ENCODE peak calls at places on chromosomes 2 and 18, in seven cellular contexts. M is colonic mucosa; G is aorta; N is CD8-positive, alpha-beta T cell; C is mesendoderm; P is ovary; X is IMR-90. A is an unnamed sample. For H3K4me1, the result is how much of the 10 kb centered on the place peaks cover.

GRCh38 chr2:120890566-120891360 is 155.1 kb downstream of the GLI2 start:
- DNase-seq in M (no peak), G (peak), N (no peak), C (no peak), P (no peak), X (no peak), A (no peak)

GRCh38 chr18:78779996-78780718 is 199.5 kb upstream of the SALL3 start:
- DNase-seq in M (no peak), G (peak), N (no peak), C (no peak), P (no peak), X (no peak), A (no peak)

GRCh38 chr2:67840460-67841068 is 222.2 kb downstream of the C1D start:
- DNase-seq in M (peak), G (peak), N (no peak), C (peak), P (peak), X (peak), A (no peak)

GRCh38 chr2:22795467-22795866 is 589.5 kb upstream of the KLHL29 start:
- DNase-seq in M (no peak), G (no peak), N (no peak), C (peak), P (no peak), X (no peak), A (no peak)

GRCh38 chr18:10928971-10929373 is 220.4 kb downstream of the PIEZO2 start:
- DNase-seq in M (no peak), G (no peak), N (no peak), C (no peak), P (no peak), X (peak), A (no peak)

GRCh38 chr18:61842146-61842545 is 50.7 kb downstream of the RNF152 start:
- DNase-seq in M (no peak), G (no peak), N (no peak), C (no peak), P (no peak), X (no peak), A (no peak)

GRCh38 chr2:48529189-48529588 is 765 bp upstream of the STON1 start:
- DNase-seq in M (no peak), G (no peak), N (no peak), C (peak), P (peak), X (no peak), A (no peak)

GRCh38 chr2:137925599-137925998 is 38.7 kb upstream of the HNMT start:
- DNase-seq in M (no peak), G (no peak), N (no peak), C (no peak), P (no peak), X (peak), A (no peak)

GRCh38 chr2:854460-854859 is 96.2 kb upstream of the SNTG2 start:
- DNase-seq in M (peak), G (no peak), N (no peak), C (peak), P (no peak), X (no peak), A (peak)

GRCh38 chr2:147033046-147033445 is 811.8 kb upstream of the ACVR2A start:
- DNase-seq in M (no peak), G (no peak), N (no peak), C (no peak), P (no peak), X (no peak), A (no peak)

GRCh38 chr2:54672587-54673456 is 50.6 kb upstream of the EML6 start:
- DNase-seq in M (no peak), G (no peak), N (no peak), C (no peak), P (no peak), X (no peak), A (no peak)

GRCh38 chr2:226002438-226002837 is 602.9 kb downstream of the NYAP2 start:
- DNase-seq in M (no peak), G (no peak), N (no peak), C (peak), P (no peak), X (peak), A (no peak)

GRCh38 chr18:8006979-8007378 is 439.9 kb downstream of the PTPRM start:
- DNase-seq in M (no peak), G (no peak), N (no peak), C (peak), P (no peak), X (no peak), A (no peak)

GRCh38 chr2:71129114-71129890 is 727 bp downstream of the MCEE start:
- DNase-seq in M (no peak), G (no peak), N (no peak), C (peak), P (no peak), X (peak), A (no peak)

GRCh38 chr18:13376841-13377351 is 158.3 kb downstream of the LDLRAD4 start:
- DNase-seq in M (no peak), G (no peak), N (peak), C (no peak), P (no peak), X (no peak), A (peak)

GRCh38 chr2:199463000-199463692 is 5.4 kb upstream of the SATB2 start:
- DNase-seq in M (peak), G (peak), N (no peak), C (peak), P (no peak), X (peak), A (no peak)

GRCh38 chr2:232365621-232366321 is 12.8 kb upstream of the ALPP start:
- DNase-seq in M (no peak), G (peak), N (no peak), C (peak), P (no peak), X (peak), A (no peak)

GRCh38 chr18:55229682-55230081 is 270.4 kb upstream of the CCDC68 start:
- DNase-seq in M (no peak), G (no peak), N (no peak), C (no peak), P (no peak), X (no peak), A (no peak)

GRCh38 chr2:171807130-171807529 is 86.9 kb downstream of the SLC25A12 start:
- DNase-seq in M (no peak), G (no peak), N (no peak), C (no peak), P (no peak), X (no peak), A (no peak)

GRCh38 chr18:61551586-61551985 is 218.4 kb downstream of the CDH20 start:
- DNase-seq in M (peak), G (no peak), N (no peak), C (peak), P (peak), X (peak), A (no peak)

GRCh38 chr2:23627236-23627990 is 242.4 kb downstream of the KLHL29 start:
- DNase-seq in M (no peak), G (peak), N (no peak), C (no peak), P (no peak), X (no peak), A (no peak)

GRCh38 chr2:194319222-194319992 is 1337.6 kb upstream of the SLC39A10 start:
- DNase-seq in M (no peak), G (no peak), N (no peak), C (peak), P (no peak), X (no peak), A (no peak)

GRCh38 chr2:207256026-207256425 is 90.3 kb upstream of the KLF7 start:
- DNase-seq in M (no peak), G (no peak), N (no peak), C (no peak), P (no peak), X (no peak), A (no peak)

GRCh38 chr2:99139003-99139402 is 2.5 kb upstream of the C2orf15 start:
- DNase-seq in M (no peak), G (no peak), N (no peak), C (no peak), P (no peak), X (no peak), A (no peak)

GRCh38 chr2:178277741-178278197 is 83.5 kb downstream of the OSBPL6 start:
- DNase-seq in M (no peak), G (no peak), N (no peak), C (no peak), P (no peak), X (peak), A (no peak)

GRCh38 chr2:204681412-204681811 is 136.1 kb downstream of the PARD3B start:
- DNase-seq in M (no peak), G (no peak), N (no peak), C (no peak), P (no peak), X (peak), A (no peak)

GRCh38 chr2:233457356-233457755 is 103.1 kb downstream of the DGKD start:
- DNase-seq in M (no peak), G (peak), N (no peak), C (no peak), P (no peak), X (no peak), A (no peak)

GRCh38 chr2:8600456-8600855 is 81.4 kb upstream of the ID2 start:
- DNase-seq in M (no peak), G (no peak), N (no peak), C (no peak), P (no peak), X (no peak), A (no peak)

GRCh38 chr2:70087703-70088507 is 628 bp downstream of the PCBP1 start:
- DNase-seq in M (peak), G (peak), N (peak), C (peak), P (peak), X (peak), A (peak)

GRCh38 chr2:8279506-8279905 is 402.4 kb upstream of the ID2 start:
- DNase-seq in M (no peak), G (no peak), N (no peak), C (no peak), P (no peak), X (no peak), A (no peak)

GRCh38 chr2:105919191-105919811 is 174.6 kb downstream of the NCK2 start:
- DNase-seq in M (peak), G (peak), N (no peak), C (no peak), P (no peak), X (no peak), A (no peak)

GRCh38 chr2:48906640-48907039 is 151.1 kb upstream of the LHCGR start:
- DNase-seq in M (no peak), G (no peak), N (no peak), C (no peak), P (no peak), X (no peak), A (no peak)

GRCh38 chr18:30121397-30121796 is 921.1 kb downstream of the DSC3 start:
- DNase-seq in M (no peak), G (no peak), N (no peak), C (no peak), P (no peak), X (no peak), A (no peak)

GRCh38 chr2:230503798-230504197 is 87.8 kb downstream of the SP100 start:
- DNase-seq in M (no peak), G (no peak), N (no peak), C (no peak), P (no peak), X (peak), A (no peak)
- H3K4me1 ChIP-seq in M (under half), G (under half), N (under half), C (under half), P (under half), X (under half), A (under half)

DNA sequence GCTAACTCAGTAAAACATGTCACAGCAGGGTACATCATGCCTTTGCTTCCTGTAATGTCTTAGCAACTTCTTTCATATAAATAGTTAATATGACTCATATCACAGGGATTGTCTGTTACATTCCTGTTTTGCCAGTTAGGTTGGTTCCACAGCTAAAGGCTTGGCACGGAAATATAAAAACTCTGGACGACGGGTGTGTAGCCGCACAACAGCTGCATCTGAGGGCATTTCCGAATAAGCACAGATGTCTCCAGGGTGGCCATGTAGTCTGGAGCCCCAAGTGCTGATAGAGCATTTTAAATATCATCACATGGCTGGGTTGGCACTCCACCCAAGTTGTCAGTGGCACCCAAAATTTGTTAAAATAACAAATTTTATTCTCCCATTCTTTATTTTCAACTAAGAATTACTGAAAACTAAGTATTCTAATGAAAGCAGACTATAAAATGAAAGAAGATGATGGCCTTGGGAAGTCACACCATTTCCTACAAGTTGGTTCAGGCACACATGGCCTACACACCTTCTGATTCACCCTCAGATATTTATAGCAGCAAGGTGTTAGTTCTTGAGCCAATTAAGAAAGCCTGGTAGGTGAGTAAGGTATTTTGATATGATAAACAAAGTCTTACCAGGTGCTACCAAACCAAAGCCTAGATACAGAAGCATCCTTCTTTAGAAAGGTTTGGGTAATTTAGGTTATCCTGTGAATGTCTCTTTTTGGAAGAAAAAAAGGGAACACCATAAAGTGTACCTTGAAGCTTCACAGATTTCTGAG is 61.8 kb upstream of the STK17B start:
- DNase-seq in M (peak), G (no peak), N (no peak), C (no peak), P (no peak), X (peak), A (no peak)
- H3K4me1 ChIP-seq in M (under half), G (under half), N (half or more), C (under half), P (under half), X (under half), A (half or more)

DNA sequence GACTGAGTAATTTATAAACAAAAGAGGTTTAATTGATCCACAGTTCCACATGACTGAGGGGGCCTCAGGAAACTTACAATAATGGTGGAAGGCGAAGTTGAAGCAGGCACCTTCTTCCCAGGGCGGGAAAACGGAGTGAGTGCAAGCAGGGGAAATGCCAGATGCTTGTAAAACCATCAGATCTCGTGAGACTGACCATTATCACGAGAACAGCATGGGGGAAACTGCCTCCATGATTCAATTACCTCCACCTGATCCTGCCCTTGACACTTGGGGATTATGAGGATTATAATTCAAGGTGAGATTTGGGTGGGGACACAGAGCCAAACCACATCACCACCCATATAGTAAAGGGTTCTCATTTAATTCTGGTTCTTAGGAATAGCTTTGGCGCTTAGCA is 219.5 kb upstream of the ATP5MC3 start:
- DNase-seq in M (no peak), G (no peak), N (no peak), C (peak), P (no peak), X (no peak), A (no peak)
- H3K4me1 ChIP-seq in M (under half), G (under half), N (under half), C (under half), P (under half), X (under half), A (under half)

GRCh38 chr2:238270606-238271005 is 17.8 kb downstream of the PER2 start:
- DNase-seq in M (no peak), G (no peak), N (no peak), C (no peak), P (no peak), X (no peak), A (no peak)
- H3K4me1 ChIP-seq in M (under half), G (under half), N (under half), C (under half), P (under half), X (under half), A (under half)

DNA sequence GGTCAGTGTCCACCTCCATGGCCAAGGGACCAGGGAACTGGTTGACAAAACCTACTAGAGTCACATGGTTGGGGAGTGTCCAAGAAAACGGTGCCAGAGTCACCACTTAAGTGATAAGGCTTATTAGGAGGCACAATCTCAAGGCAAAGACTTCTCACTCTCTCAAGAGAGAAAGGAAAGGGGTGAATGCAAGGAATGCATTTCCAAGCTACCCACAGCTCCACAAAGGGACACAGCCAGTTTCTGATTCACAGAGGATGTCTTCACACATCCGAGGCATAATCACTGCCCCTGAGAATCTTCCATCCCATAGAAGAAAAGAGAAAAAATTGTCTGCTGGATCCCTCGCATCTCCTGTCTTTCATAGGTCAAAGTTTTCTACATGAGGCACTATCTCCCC is 269.3 kb downstream of the TNS1 start:
- DNase-seq in M (no peak), G (no peak), N (no peak), C (peak), P (no peak), X (peak), A (no peak)
- H3K4me1 ChIP-seq in M (under half), G (under half), N (under half), C (under half), P (under half), X (under half), A (under half)

GRCh38 chr2:216534809-216535208 is 36.2 kb downstream of the RPL37A start:
- DNase-seq in M (no peak), G (no peak), N (no peak), C (no peak), P (no peak), X (no peak), A (no peak)

GRCh38 chr2:216533504-216534068 is 34.9 kb downstream of the RPL37A start:
- DNase-seq in M (no peak), G (no peak), N (no peak), C (no peak), P (no peak), X (no peak), A (no peak)

GRCh38 chr2:216536725-216537124 is 38.1 kb downstream of the RPL37A start:
- DNase-seq in M (no peak), G (no peak), N (no peak), C (no peak), P (no peak), X (peak), A (no peak)

GRCh38 chr2:216535454-216535995 is 36.9 kb downstream of the RPL37A start:
- DNase-seq in M (no peak), G (peak), N (no peak), C (no peak), P (peak), X (peak), A (peak)

GRCh38 chr2:216532562-216532961 is 33.9 kb downstream of the RPL37A start:
- DNase-seq in M (no peak), G (no peak), N (no peak), C (no peak), P (no peak), X (no peak), A (no peak)
- H3K4me1 ChIP-seq in M (under half), G (under half), N (under half), C (under half), P (under half), X (under half), A (under half)

GRCh38 chr2:46852598-46852997 is 63.0 kb downstream of the MCFD2 start:
- DNase-seq in M (no peak), G (no peak), N (no peak), C (no peak), P (no peak), X (no peak), A (no peak)
- H3K4me1 ChIP-seq in M (under half), G (under half), N (under half), C (under half), P (under half), X (half or more), A (under half)

DNA sequence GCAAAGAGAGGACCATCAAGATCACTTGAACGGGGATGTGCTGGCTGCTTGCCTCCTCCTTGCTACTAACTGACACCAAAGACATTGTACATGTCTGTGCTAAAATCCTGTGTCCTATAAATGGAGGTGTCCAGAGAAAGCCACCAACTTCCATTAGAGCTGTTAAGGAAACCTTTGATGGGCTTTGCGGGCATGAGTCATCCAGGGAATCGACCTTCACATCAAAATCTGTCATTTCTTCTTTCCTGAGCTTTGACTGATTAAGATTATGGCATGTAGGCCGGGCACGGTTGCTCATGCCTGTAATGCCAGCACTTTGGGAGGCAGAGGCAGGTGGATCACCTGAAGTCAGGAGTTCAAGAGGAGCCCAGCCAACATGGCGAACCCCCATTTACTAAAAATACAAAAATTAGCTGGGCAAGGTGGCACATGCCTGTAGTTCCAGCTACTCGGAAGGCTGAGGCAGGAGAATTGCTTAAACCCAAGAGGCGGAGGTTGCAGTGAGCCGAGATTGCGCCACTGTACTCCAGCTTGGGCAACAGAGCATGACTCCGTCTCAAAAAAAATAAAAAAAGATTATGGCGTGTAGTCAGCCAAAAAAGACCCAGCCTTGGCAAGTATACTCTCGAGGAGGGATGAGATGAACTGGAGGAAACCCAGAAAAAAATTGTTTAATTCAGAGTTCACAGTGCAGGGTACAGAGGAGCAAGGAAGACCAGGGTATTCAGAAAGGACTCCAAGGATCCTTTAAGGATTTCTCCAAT is 115.8 kb downstream of the CABLES1 start:
- DNase-seq in M (no peak), G (peak), N (no peak), C (no peak), P (peak), X (no peak), A (no peak)
- H3K4me1 ChIP-seq in M (under half), G (under half), N (under half), C (under half), P (under half), X (under half), A (under half)